ENCODE peak calls at places on chromosomes 13 and 19, in six cellular contexts. One of them, this sample, is unnamed.
A peak's percentile ranks its signal among the peaks of the same experiment; 100 is the strongest.

GRCh38 chr13:59750860-59751259 is 412.9 kb downstream of the DIAPH3 start:
- DNase-seq in H1: peak; percentile 31
- DNase-seq in trophoblast cell: peak; percentile 57
- DNase-seq in IMR-90: peak; percentile 57
- DNase-seq in H9: peak; percentile 74
- DNase-seq in neuronal stem cell: peak; percentile 83
- DNase-seq in this sample: peak; percentile 72

GRCh38 chr13:112965573-112966115 is 3.4 kb upstream of the MCF2L start:
- DNase-seq in H1: no peak
- DNase-seq in trophoblast cell: no peak
- DNase-seq in IMR-90: no peak
- DNase-seq in H9: no peak
- DNase-seq in neuronal stem cell: no peak
- DNase-seq in this sample: no peak

GRCh38 chr13:95605426-95606125 is 38.9 kb downstream of the DZIP1 start:
- DNase-seq in H1: no peak
- DNase-seq in trophoblast cell: no peak
- DNase-seq in IMR-90: no peak
- DNase-seq in H9: no peak
- DNase-seq in neuronal stem cell: no peak
- DNase-seq in this sample: no peak

GRCh38 chr13:36382030-36382429 is 35.8 kb upstream of the SPART start:
- DNase-seq in H1: no peak
- DNase-seq in trophoblast cell: peak; percentile 81
- DNase-seq in IMR-90: no peak
- DNase-seq in H9: no peak
- DNase-seq in neuronal stem cell: no peak
- DNase-seq in this sample: no peak

GRCh38 chr19:49837009-49837310 is 14.0 kb upstream of the PTOV1 start:
- DNase-seq in H1: no peak
- DNase-seq in trophoblast cell: no peak
- DNase-seq in IMR-90: no peak
- DNase-seq in H9: no peak
- DNase-seq in neuronal stem cell: no peak
- DNase-seq in this sample: no peak

GRCh38 chr19:4640247-4641000 is 1.1 kb downstream of the TNFAIP8L1 start:
- DNase-seq in H1: no peak
- DNase-seq in trophoblast cell: peak; percentile 27
- DNase-seq in IMR-90: no peak
- DNase-seq in H9: no peak
- DNase-seq in neuronal stem cell: no peak
- DNase-seq in this sample: no peak

GRCh38 chr13:63636231-63636993 is 2220.8 kb upstream of the PCDH20 start:
- DNase-seq in H1: no peak
- DNase-seq in trophoblast cell: no peak
- DNase-seq in IMR-90: no peak
- DNase-seq in H9: no peak
- DNase-seq in neuronal stem cell: no peak
- DNase-seq in this sample: no peak

GRCh38 chr13:75550159-75550567 is 572 bp downstream of the UCHL3 start:
- DNase-seq in H1: no peak
- DNase-seq in trophoblast cell: peak; percentile 79
- DNase-seq in IMR-90: peak; percentile 87
- DNase-seq in H9: no peak
- DNase-seq in neuronal stem cell: no peak
- DNase-seq in this sample: peak; percentile 76

GRCh38 chr19:46147166-46147740 is 785 bp upstream of the IGFL2 start:
- DNase-seq in H1: no peak
- DNase-seq in trophoblast cell: peak; percentile 80
- DNase-seq in IMR-90: no peak
- DNase-seq in H9: no peak
- DNase-seq in neuronal stem cell: no peak
- DNase-seq in this sample: no peak

GRCh38 chr19:16398530-16399241 is 73.1 kb downstream of the EPS15L1 start:
- DNase-seq in H1: no peak
- DNase-seq in trophoblast cell: no peak
- DNase-seq in IMR-90: peak; percentile 12
- DNase-seq in H9: no peak
- DNase-seq in neuronal stem cell: no peak
- DNase-seq in this sample: no peak

GRCh38 chr19:12952488-12953455 is 4.3 kb downstream of the GADD45GIP1 start:
- DNase-seq in H1: no peak
- DNase-seq in trophoblast cell: peak; percentile 28
- DNase-seq in IMR-90: peak; percentile 88
- DNase-seq in H9: no peak
- DNase-seq in neuronal stem cell: no peak
- DNase-seq in this sample: no peak

GRCh38 chr13:28408235-28408848 is 86.6 kb downstream of the FLT1 start:
- DNase-seq in H1: no peak
- DNase-seq in trophoblast cell: no peak
- DNase-seq in IMR-90: no peak
- DNase-seq in H9: no peak
- DNase-seq in neuronal stem cell: no peak
- DNase-seq in this sample: peak; percentile 28

GRCh38 chr13:28744656-28745055 is 25.9 kb upstream of the SLC46A3 start:
- DNase-seq in H1: no peak
- DNase-seq in trophoblast cell: no peak
- DNase-seq in IMR-90: no peak
- DNase-seq in H9: no peak
- DNase-seq in neuronal stem cell: no peak
- DNase-seq in this sample: no peak

GRCh38 chr13:43830481-43830873 is 43.7 kb upstream of the ENOX1 start:
- DNase-seq in H1: no peak
- DNase-seq in trophoblast cell: peak; percentile 70
- DNase-seq in IMR-90: peak; percentile 79
- DNase-seq in H9: no peak
- DNase-seq in neuronal stem cell: no peak
- DNase-seq in this sample: peak; percentile 62

GRCh38 chr13:28110414-28110813 is 10.0 kb upstream of the FLT3 start:
- DNase-seq in H1: no peak
- DNase-seq in trophoblast cell: no peak
- DNase-seq in IMR-90: no peak
- DNase-seq in H9: no peak
- DNase-seq in neuronal stem cell: no peak
- DNase-seq in this sample: no peak

GRCh38 chr19:18173572-18174294 is at the start of gene IFI30:
- DNase-seq in H1: no peak
- DNase-seq in trophoblast cell: peak; percentile 57
- DNase-seq in IMR-90: no peak
- DNase-seq in H9: peak; percentile 89
- DNase-seq in neuronal stem cell: no peak
- DNase-seq in this sample: peak; percentile 69

GRCh38 chr19:20167020-20167644 is at the start of gene ZNF486:
- DNase-seq in H1: peak; percentile 89
- DNase-seq in trophoblast cell: peak; percentile 99
- DNase-seq in IMR-90: peak; percentile 94
- DNase-seq in H9: peak; percentile 98
- DNase-seq in neuronal stem cell: peak; percentile 96
- DNase-seq in this sample: peak; percentile 97

GRCh38 chr19:45376045-45376724 is 5.8 kb upstream of the ERCC2 start:
- DNase-seq in H1: no peak
- DNase-seq in trophoblast cell: peak; percentile 17
- DNase-seq in IMR-90: peak; percentile 94
- DNase-seq in H9: peak; percentile 77
- DNase-seq in neuronal stem cell: peak; percentile 75
- DNase-seq in this sample: peak; percentile 64

GRCh38 chr13:48585456-48585840 is 52.6 kb upstream of the RCBTB2 start:
- DNase-seq in H1: no peak
- DNase-seq in trophoblast cell: peak; percentile 85
- DNase-seq in IMR-90: no peak
- DNase-seq in H9: no peak
- DNase-seq in neuronal stem cell: peak; percentile 43
- DNase-seq in this sample: no peak

GRCh38 chr13:21361706-21362105 is 97.4 kb downstream of the ZDHHC20 start:
- DNase-seq in H1: no peak
- DNase-seq in trophoblast cell: no peak
- DNase-seq in IMR-90: no peak
- DNase-seq in H9: no peak
- DNase-seq in neuronal stem cell: no peak
- DNase-seq in this sample: no peak

GRCh38 chr13:40031031-40031430 is 375.6 kb downstream of the COG6 start:
- DNase-seq in H1: no peak
- DNase-seq in trophoblast cell: peak; percentile 6
- DNase-seq in IMR-90: peak; percentile 16
- DNase-seq in H9: no peak
- DNase-seq in neuronal stem cell: no peak
- DNase-seq in this sample: peak; percentile 64

GRCh38 chr19:8631425-8631819 is 989 bp downstream of the NFILZ start:
- DNase-seq in H1: no peak
- DNase-seq in trophoblast cell: no peak
- DNase-seq in IMR-90: peak; percentile 36
- DNase-seq in H9: no peak
- DNase-seq in neuronal stem cell: peak; percentile 48
- DNase-seq in this sample: peak; percentile 64

GRCh38 chr13:77698211-77699058 is 948 bp downstream of the SLAIN1 start:
- DNase-seq in H1: no peak
- DNase-seq in trophoblast cell: peak; percentile 10
- DNase-seq in IMR-90: no peak
- DNase-seq in H9: peak; percentile 57
- DNase-seq in neuronal stem cell: peak; percentile 36
- DNase-seq in this sample: peak; percentile 37

GRCh38 chr13:106376411-106377112 is 158.9 kb downstream of the EFNB2 start:
- DNase-seq in H1: no peak
- DNase-seq in trophoblast cell: peak; percentile 56
- DNase-seq in IMR-90: peak; percentile 95
- DNase-seq in H9: no peak
- DNase-seq in neuronal stem cell: no peak
- DNase-seq in this sample: peak; percentile 90

GRCh38 chr19:15187026-15188007 is 13.5 kb downstream of the NOTCH3 start:
- DNase-seq in H1: no peak
- DNase-seq in trophoblast cell: no peak
- DNase-seq in IMR-90: no peak
- DNase-seq in H9: peak; percentile 54
- DNase-seq in neuronal stem cell: no peak
- DNase-seq in this sample: no peak

GRCh38 chr13:100588350-100589177 is at the start of gene GGACT:
- DNase-seq in H1: peak; percentile 43
- DNase-seq in trophoblast cell: peak; percentile 74
- DNase-seq in IMR-90: peak; percentile 37
- DNase-seq in H9: peak; percentile 83
- DNase-seq in neuronal stem cell: peak; percentile 39
- DNase-seq in this sample: peak; percentile 60

GRCh38 chr13:24005711-24006281 is 108.5 kb upstream of the C1QTNF9B start:
- DNase-seq in H1: no peak
- DNase-seq in trophoblast cell: peak; percentile 52
- DNase-seq in IMR-90: no peak
- DNase-seq in H9: no peak
- DNase-seq in neuronal stem cell: no peak
- DNase-seq in this sample: no peak

GRCh38 chr19:2207008-2207407 is 29.1 kb downstream of the PLEKHJ1 start:
- DNase-seq in H1: no peak
- DNase-seq in trophoblast cell: no peak
- DNase-seq in IMR-90: no peak
- DNase-seq in H9: no peak
- DNase-seq in neuronal stem cell: no peak
- DNase-seq in this sample: no peak

GRCh38 chr13:46555722-46556121 is 2.8 kb downstream of the LRCH1 start:
- DNase-seq in H1: no peak
- DNase-seq in trophoblast cell: no peak
- DNase-seq in IMR-90: no peak
- DNase-seq in H9: no peak
- DNase-seq in neuronal stem cell: no peak
- DNase-seq in this sample: no peak

GRCh38 chr13:108288741-108289140 is 19.2 kb downstream of the TNFSF13B start:
- DNase-seq in H1: no peak
- DNase-seq in trophoblast cell: no peak
- DNase-seq in IMR-90: no peak
- DNase-seq in H9: no peak
- DNase-seq in neuronal stem cell: no peak
- DNase-seq in this sample: no peak

DNA sequence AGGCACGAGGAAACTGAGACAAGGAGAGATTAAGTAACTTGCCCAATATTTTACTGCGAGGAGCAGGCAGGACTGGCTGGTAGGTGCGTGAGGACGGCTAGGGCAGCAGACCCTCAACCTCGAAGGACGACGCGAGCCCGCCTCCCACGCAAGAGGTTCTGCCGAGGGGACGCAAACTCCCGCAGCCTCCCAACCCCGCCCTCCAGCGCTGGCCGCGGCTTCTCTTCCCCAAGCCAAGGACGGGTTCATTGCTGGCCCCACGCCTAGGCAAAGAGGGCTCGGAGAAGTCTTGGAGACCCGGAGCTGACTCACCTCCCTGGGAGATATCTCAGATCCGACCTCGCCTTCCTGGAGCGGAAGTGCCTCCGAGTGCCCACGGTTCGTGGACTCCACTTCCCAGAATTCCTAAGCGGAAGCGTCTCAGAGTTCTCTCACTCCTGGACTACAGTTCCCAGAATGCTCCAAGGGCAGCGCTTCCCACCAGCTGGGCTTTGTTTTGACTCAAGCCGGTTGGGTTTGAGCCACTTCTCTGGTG is at the start of gene ZNF235:
- DNase-seq in H1: peak; percentile 82
- DNase-seq in trophoblast cell: peak; percentile 99
- DNase-seq in IMR-90: peak; percentile 99
- DNase-seq in H9: peak; percentile 95
- DNase-seq in neuronal stem cell: peak; percentile 84
- DNase-seq in this sample: peak; percentile 98
- H4K8ac ChIP-seq in H1: peak within 1 kb of the TSS; percentile 84
- H4K8ac ChIP-seq in trophoblast cell: peak within 1 kb of the TSS; percentile 90
- H4K8ac ChIP-seq in IMR-90: peak within 1 kb of the TSS; percentile 84
- H4K8ac ChIP-seq in H9: no peak within 1 kb of the TSS
- H4K8ac ChIP-seq in neuronal stem cell: no peak within 1 kb of the TSS
- H4K8ac ChIP-seq in this sample: no peak within 1 kb of the TSS

DNA sequence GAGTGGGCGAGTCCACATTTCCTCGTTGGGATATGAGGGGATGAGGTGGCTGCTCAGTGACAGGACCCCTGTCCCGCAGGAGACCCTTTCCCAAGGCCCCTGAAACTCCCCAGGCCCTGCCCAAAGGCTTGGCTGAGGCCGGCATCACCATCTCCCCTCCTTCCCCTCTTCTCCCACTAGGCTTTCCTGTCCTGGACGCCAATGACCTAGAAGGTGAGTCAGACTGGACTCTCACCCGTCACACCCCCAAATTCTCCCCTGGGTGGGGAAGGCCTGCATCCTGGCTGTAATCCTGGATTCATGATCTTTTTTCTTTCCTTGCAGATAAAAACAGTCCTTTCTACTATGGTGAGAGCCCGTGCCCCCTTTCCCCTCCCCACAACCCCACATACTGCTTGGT is 5.3 kb downstream of the FXYD3 start:
- DNase-seq in H1: no peak
- DNase-seq in trophoblast cell: no peak
- DNase-seq in IMR-90: no peak
- DNase-seq in H9: no peak
- DNase-seq in neuronal stem cell: no peak
- DNase-seq in this sample: no peak
- H2AFZ ChIP-seq in H1: no peak overlapping the region
- H2AFZ ChIP-seq in trophoblast cell: no peak overlapping the region
- H2AFZ ChIP-seq in IMR-90: no peak overlapping the region
- H2AFZ ChIP-seq in H9: no peak overlapping the region
- H2AFZ ChIP-seq in neuronal stem cell: no peak overlapping the region
- H2AFZ ChIP-seq in this sample: no peak overlapping the region

GRCh38 chr19:7533925-7534480 is 1.5 kb upstream of the PNPLA6 start:
- DNase-seq in H1: peak; percentile 56
- DNase-seq in trophoblast cell: peak; percentile 92
- DNase-seq in IMR-90: peak; percentile 85
- DNase-seq in H9: peak; percentile 86
- DNase-seq in neuronal stem cell: peak; percentile 78
- DNase-seq in this sample: peak; percentile 89
- H4K8ac ChIP-seq in H1: peak overlapping the region; percentile 76
- H4K8ac ChIP-seq in trophoblast cell: peak overlapping the region; percentile 95
- H4K8ac ChIP-seq in IMR-90: peak overlapping the region; percentile 97
- H4K8ac ChIP-seq in H9: no peak overlapping the region
- H4K8ac ChIP-seq in neuronal stem cell: no peak overlapping the region
- H4K8ac ChIP-seq in this sample: no peak overlapping the region

GRCh38 chr13:80276371-80277289 is 64.3 kb downstream of the SPRY2 start:
- DNase-seq in H1: peak; percentile 17
- DNase-seq in trophoblast cell: peak; percentile 50
- DNase-seq in IMR-90: peak; percentile 23
- DNase-seq in H9: no peak
- DNase-seq in neuronal stem cell: peak; percentile 93
- DNase-seq in this sample: no peak
- H2AFZ ChIP-seq in H1: peak overlapping the region; percentile 82
- H2AFZ ChIP-seq in trophoblast cell: no peak overlapping the region
- H2AFZ ChIP-seq in IMR-90: no peak overlapping the region
- H2AFZ ChIP-seq in H9: no peak overlapping the region
- H2AFZ ChIP-seq in neuronal stem cell: peak overlapping the region; percentile 61
- H2AFZ ChIP-seq in this sample: no peak overlapping the region

This sample was measured in mesenchymal stem cell.